ENCODE peak calls at places on chromosomes 1 and 21, in eight cellular contexts. X, H, W, Z, B, U, O and I are unnamed samples.

GRCh38 chr1:53835491-53835890 is 2.6 kb downstream of the NDC1 start:
- DNase-seq in X (no peak), H (no peak), W (no peak), Z (no peak), B (no peak), U (no peak), O (no peak), I (no peak)

GRCh38 chr1:186876436-186876835 is 47.7 kb downstream of the PLA2G4A start:
- DNase-seq in X (no peak), H (no peak), W (no peak), Z (no peak), B (no peak), U (no peak), O (no peak), I (no peak)

GRCh38 chr1:36208978-36209708 is 15.1 kb upstream of the THRAP3 start:
- DNase-seq in X (no peak), H (no peak), W (no peak), Z (no peak), B (no peak), U (no peak), O (no peak), I (no peak)

GRCh38 chr1:89259283-89259971 is 13.2 kb downstream of the GBP5 start:
- DNase-seq in X (no peak), H (peak), W (no peak), Z (no peak), B (no peak), U (no peak), O (peak), I (no peak)

GRCh38 chr1:47229031-47229831 is 2.8 kb downstream of the TAL1 start:
- DNase-seq in X (no peak), H (no peak), W (no peak), Z (no peak), B (no peak), U (no peak), O (no peak), I (no peak)

GRCh38 chr1:205661429-205662134 is 18.7 kb downstream of the SLC45A3 start:
- DNase-seq in X (no peak), H (no peak), W (no peak), Z (no peak), B (no peak), U (no peak), O (no peak), I (no peak)

GRCh38 chr1:59384443-59384842 is 87.5 kb downstream of the FGGY start:
- DNase-seq in X (no peak), H (no peak), W (no peak), Z (no peak), B (no peak), U (no peak), O (no peak), I (no peak)

GRCh38 chr1:157377216-157377821 is 175.0 kb downstream of the FCRL5 start:
- DNase-seq in X (peak), H (no peak), W (peak), Z (peak), B (peak), U (no peak), O (no peak), I (no peak)

GRCh38 chr1:30144831-30145230 is 578.6 kb downstream of the MATN1 start:
- DNase-seq in X (no peak), H (no peak), W (no peak), Z (no peak), B (no peak), U (no peak), O (no peak), I (no peak)

GRCh38 chr1:155277896-155278688 is 829 bp downstream of the HCN3 start:
- DNase-seq in X (peak), H (peak), W (peak), Z (peak), B (peak), U (peak), O (peak), I (no peak)

GRCh38 chr1:172456344-172456769 is 12.5 kb upstream of the PIGC start:
- DNase-seq in X (no peak), H (no peak), W (no peak), Z (no peak), B (no peak), U (no peak), O (no peak), I (no peak)

GRCh38 chr1:224430511-224431113 is 4.0 kb downstream of the WDR26 start:
- DNase-seq in X (peak), H (peak), W (no peak), Z (no peak), B (peak), U (no peak), O (no peak), I (no peak)

GRCh38 chr1:21436488-21437340 is 3.2 kb upstream of the NBPF3 start:
- DNase-seq in X (peak), H (no peak), W (no peak), Z (peak), B (no peak), U (no peak), O (peak), I (no peak)

GRCh38 chr1:29984107-29984506 is 739.3 kb downstream of the MATN1 start:
- DNase-seq in X (no peak), H (no peak), W (no peak), Z (no peak), B (no peak), U (no peak), O (no peak), I (no peak)

GRCh38 chr1:25871704-25872494 is 3.6 kb downstream of the PAQR7 start:
- DNase-seq in X (peak), H (no peak), W (no peak), Z (no peak), B (no peak), U (no peak), O (no peak), I (no peak)

GRCh38 chr21:30719401-30719800 is 824 bp upstream of the KRTAP21-3 start:
- DNase-seq in X (no peak), H (no peak), W (no peak), Z (no peak), B (no peak), U (no peak), O (no peak), I (no peak)

GRCh38 chr1:221274373-221274772 is 395.1 kb downstream of the HLX start:
- DNase-seq in X (no peak), H (no peak), W (no peak), Z (peak), B (no peak), U (no peak), O (no peak), I (no peak)

GRCh38 chr1:9651565-9652378 is at the start of gene PIK3CD:
- DNase-seq in X (peak), H (peak), W (peak), Z (peak), B (peak), U (no peak), O (peak), I (no peak)

GRCh38 chr1:246161626-246162025 is 345.5 kb downstream of the SMYD3 start:
- DNase-seq in X (peak), H (no peak), W (no peak), Z (no peak), B (peak), U (no peak), O (no peak), I (no peak)

GRCh38 chr21:42513151-42513984 is at the start of gene SLC37A1:
- DNase-seq in X (no peak), H (peak), W (no peak), Z (no peak), B (no peak), U (no peak), O (peak), I (no peak)

GRCh38 chr1:61741682-61742619 is at the start of gene PATJ:
- DNase-seq in X (no peak), H (peak), W (peak), Z (peak), B (no peak), U (peak), O (peak), I (no peak)